ENCODE peak calls at places on chromosomes 16 and 17, in seven cellular contexts. M is GM13976; E is occipital lobe; V is effector CD4-positive, alpha-beta T cell; U is NCI-H345; J is GM13977; K is H7. N is an unnamed sample.

GRCh38 chr16:12214509-12214908 is 238.0 kb downstream of the SNX29 start:
- DNase-seq in U (no peak), J (no peak), E (no peak), M (no peak), K (peak), V (no peak), N (no peak)

GRCh38 chr16:11016524-11016988 is 72.2 kb downstream of the CLEC16A start:
- DNase-seq in U (peak), K (no peak), M (no peak), E (no peak), V (no peak), J (no peak), N (no peak)

GRCh38 chr16:78396046-78396445 is 296.6 kb downstream of the WWOX start:
- DNase-seq in M (no peak), V (no peak), K (no peak), E (no peak), U (no peak), J (no peak), N (no peak)

GRCh38 chr17:68821860-68822693 is 133.1 kb downstream of the ABCA8 start:
- DNase-seq in J (no peak), K (no peak), E (no peak), U (no peak), V (no peak), M (no peak), N (no peak)

GRCh38 chr17:76154935-76155845 is 14.1 kb upstream of the FOXJ1 start:
- DNase-seq in J (no peak), U (no peak), M (no peak), E (no peak), V (no peak), K (no peak), N (no peak)

GRCh38 chr17:34499576-34499975 is 79.8 kb upstream of the TMEM132E start:
- DNase-seq in M (peak), J (peak), K (peak), U (no peak), E (no peak), V (no peak), N (no peak)

GRCh38 chr16:27398894-27399853 is 2.8 kb upstream of the IL21R start:
- DNase-seq in J (peak), U (no peak), K (no peak), M (no peak), V (no peak), E (no peak), N (no peak)

GRCh38 chr16:13808075-13808474 is 111.9 kb upstream of the ERCC4 start:
- DNase-seq in J (no peak), V (no peak), U (no peak), K (no peak), E (peak), M (no peak), N (no peak)

GRCh38 chr17:48113201-48113676 is 5.7 kb downstream of the SNX11 start:
- DNase-seq in J (peak), E (no peak), V (peak), K (no peak), U (no peak), M (peak), N (peak)

GRCh38 chr16:84312783-84313382 is 18.2 kb downstream of the WFDC1 start:
- DNase-seq in K (peak), M (no peak), J (no peak), E (no peak), V (no peak), U (peak), N (peak)

GRCh38 chr17:42677921-42678781 is 1.4 kb upstream of the PLEKHH3 start:
- DNase-seq in V (peak), U (peak), M (peak), E (peak), K (peak), J (peak), N (peak)

GRCh38 chr17:72520665-72521303 is 400.0 kb downstream of the SOX9 start:
- DNase-seq in M (peak), E (no peak), U (no peak), K (no peak), V (no peak), J (peak), N (no peak)

GRCh38 chr16:57530104-57530522 is 6.3 kb downstream of the CCDC102A start:
- DNase-seq in M (peak), V (peak), E (no peak), J (peak), K (peak), U (no peak), N (peak)

GRCh38 chr16:56479469-56479868 is 28.1 kb downstream of the OGFOD1 start:
- DNase-seq in U (no peak), V (no peak), E (no peak), K (no peak), M (no peak), J (no peak), N (no peak)

GRCh38 chr16:81618661-81619060 is 160.4 kb upstream of the PLCG2 start:
- DNase-seq in U (peak), V (no peak), M (no peak), K (no peak), E (no peak), J (no peak), N (no peak)

GRCh38 chr16:89475144-89475543 is 15.2 kb downstream of the ANKRD11 start:
- DNase-seq in J (no peak), M (no peak), U (no peak), E (no peak), V (no peak), K (peak), N (no peak)

GRCh38 chr17:5642752-5643151 is 58.4 kb upstream of the NLRP1 start:
- DNase-seq in U (no peak), M (no peak), E (no peak), K (no peak), J (no peak), V (no peak), N (no peak)

GRCh38 chr17:73492802-73493139 is 151.5 kb downstream of the SDK2 start:
- DNase-seq in K (peak), E (no peak), U (peak), V (no peak), J (no peak), M (no peak), N (no peak)

GRCh38 chr16:15807603-15808009 is 49.2 kb downstream of the MYH11 start:
- DNase-seq in J (no peak), E (no peak), U (no peak), K (peak), M (no peak), V (no peak), N (no peak)

GRCh38 chr17:80146121-80147034 is 550 bp downstream of the EIF4A3 start:
- DNase-seq in K (peak), J (peak), U (peak), E (no peak), V (no peak), M (peak), N (no peak)

GRCh38 chr16:86068722-86069121 is 169.8 kb downstream of the IRF8 start:
- DNase-seq in U (no peak), M (no peak), V (no peak), K (no peak), E (no peak), J (no peak), N (no peak)

GRCh38 chr17:21382560-21383495 is 6.7 kb downstream of the KCNJ12 start:
- DNase-seq in V (no peak), K (no peak), M (no peak), J (no peak), E (no peak), U (peak), N (no peak)

GRCh38 chr16:86994651-86995171 is 322.5 kb downstream of the C16orf95 start:
- DNase-seq in V (no peak), M (no peak), J (no peak), E (no peak), K (no peak), U (no peak), N (no peak)

GRCh38 chr16:84999857-85000480 is 11.4 kb downstream of the ZDHHC7 start:
- DNase-seq in K (no peak), E (no peak), J (no peak), U (no peak), M (no peak), V (no peak), N (peak)

GRCh38 chr17:3894927-3895343 is 2.1 kb upstream of the CAMKK1 start:
- DNase-seq in V (no peak), U (no peak), K (no peak), M (no peak), J (no peak), E (no peak), N (peak)

GRCh38 chr17:83119987-83120864 is 40.8 kb downstream of the METRNL start:
- DNase-seq in E (no peak), V (no peak), J (peak), U (no peak), K (peak), M (peak), N (peak)

GRCh38 chr17:76217081-76217480 is 23.2 kb downstream of the RNF157 start:
- DNase-seq in J (no peak), K (no peak), E (no peak), V (no peak), U (no peak), M (no peak), N (no peak)

GRCh38 chr17:55264640-55265298 is at the start of gene HLF:
- DNase-seq in E (peak), K (peak), V (peak), M (peak), U (peak), J (peak), N (peak)

GRCh38 chr16:29148867-29149272 is 164.0 kb downstream of the LAT start:
- DNase-seq in U (no peak), V (peak), J (peak), M (no peak), K (no peak), E (no peak), N (peak)

GRCh38 chr16:75860654-75861053 is 134.4 kb upstream of the CPHXL start:
- DNase-seq in E (peak), U (peak), M (no peak), J (no peak), V (no peak), K (no peak), N (no peak)

GRCh38 chr16:84054271-84054670 is 11.7 kb upstream of the SLC38A8 start:
- DNase-seq in U (no peak), K (no peak), E (no peak), V (no peak), M (no peak), J (peak), N (peak)

GRCh38 chr17:20158580-20158979 is 149.4 kb downstream of the SPECC1 start:
- DNase-seq in M (no peak), J (no peak), V (no peak), K (no peak), E (no peak), U (no peak), N (no peak)

GRCh38 chr16:87740441-87740840 is 25.3 kb downstream of the KLHDC4 start:
- DNase-seq in V (no peak), K (no peak), M (no peak), J (no peak), U (no peak), E (no peak), N (no peak)

GRCh38 chr17:41544497-41544896 is 16.4 kb upstream of the KRT19 start:
- DNase-seq in J (no peak), U (peak), E (no peak), V (no peak), K (no peak), M (no peak), N (no peak)

GRCh38 chr17:3535253-3535995 is 22.2 kb downstream of the TRPV3 start:
- DNase-seq in E (peak), K (peak), U (no peak), V (no peak), J (peak), M (peak), N (peak)

GRCh38 chr16:29816694-29817441 is 916 bp downstream of the PAGR1 start:
- DNase-seq in V (no peak), J (no peak), M (peak), E (peak), K (peak), U (peak), N (peak)

GRCh38 chr17:49741009-49741691 is 22.8 kb downstream of the FAM117A start:
- DNase-seq in M (peak), J (peak), U (no peak), V (no peak), E (no peak), K (no peak), N (no peak)

GRCh38 chr17:10631048-10631700 is 25.9 kb downstream of the MYH3 start:
- DNase-seq in E (no peak), U (no peak), V (no peak), M (peak), J (peak), K (peak), N (no peak)